ENCODE peak calls at places on chromosomes 16 and 17, in five cellular contexts. W is left ventricle myocardium inferior, H is fibroblast of lung, D is WERI-Rb-1, U is cardiac muscle cell. R is an unnamed sample.

GRCh38 chr16:65409505-65409904 is 287.6 kb upstream of the CDH11 start:
- DNase-seq in W (no peak), H (no peak), D (no peak), U (no peak), R (peak; percentile 16)

GRCh38 chr17:27888945-27889344 is 4.2 kb downstream of the LYRM9 start:
- DNase-seq in D (no peak), W (no peak), H (no peak), U (peak; percentile 83), R (no peak)

GRCh38 chr17:29149431-29150064 is 30.6 kb downstream of the MYO18A start:
- DNase-seq in H (no peak), D (no peak), W (no peak), U (no peak), R (no peak)

GRCh38 chr17:33924105-33924504 is 331.0 kb upstream of the CCL2 start:
- DNase-seq in D (no peak), H (no peak), W (no peak), U (no peak), R (no peak)

GRCh38 chr17:41340496-41340895 is 10.1 kb downstream of the KRT33A start:
- DNase-seq in W (no peak), D (no peak), H (no peak), U (no peak), R (peak; percentile 59)

GRCh38 chr17:3993493-3994220 is 29.4 kb upstream of the ATP2A3 start:
- DNase-seq in D (no peak), W (no peak), U (no peak), H (peak; percentile 16), R (no peak)

GRCh38 chr16:54437921-54438320 is 151.3 kb upstream of the IRX3 start:
- DNase-seq in D (no peak), W (no peak), H (no peak), U (no peak), R (no peak)

GRCh38 chr17:28675980-28676379 is 14.0 kb downstream of the SUPT6H start:
- DNase-seq in U (no peak), D (no peak), W (no peak), H (no peak), R (no peak)

GRCh38 chr16:84438971-84439696 is 65.3 kb downstream of the MEAK7 start:
- DNase-seq in W (no peak), H (no peak), D (no peak), U (no peak), R (no peak)

GRCh38 chr17:53313746-53314145 is 509.0 kb upstream of the KIF2B start:
- DNase-seq in D (no peak), H (peak; percentile 7), W (no peak), U (no peak), R (no peak)

GRCh38 chr16:48157302-48157701 is 1.5 kb upstream of the ABCC12 start:
- DNase-seq in U (no peak), D (no peak), H (no peak), W (no peak), R (no peak)

GRCh38 chr16:71610936-71611871 is 14.8 kb upstream of the MARVELD3 start:
- DNase-seq in W (peak; percentile 46), D (peak; percentile 87), H (peak; percentile 43), U (peak; percentile 83), R (no peak)

GRCh38 chr17:27367121-27367981 is 73.4 kb downstream of the WSB1 start:
- DNase-seq in D (no peak), U (no peak), W (no peak), H (no peak), R (no peak)

GRCh38 chr16:85055503-85056210 is 28.1 kb downstream of the KIAA0513 start:
- DNase-seq in H (peak; percentile 74), D (no peak), U (peak; percentile 61), W (no peak), R (no peak)

GRCh38 chr16:17476414-17477259 is 5.9 kb upstream of the XYLT1 start:
- DNase-seq in W (no peak), U (peak; percentile 78), H (peak; percentile 71), D (peak; percentile 72), R (peak; percentile 10)

GRCh38 chr17:44591223-44591622 is 33.9 kb downstream of the FZD2 start:
- DNase-seq in H (no peak), U (no peak), D (no peak), W (no peak), R (no peak)

GRCh38 chr16:733382-734207 is 6.7 kb downstream of the HAGHL start:
- DNase-seq in U (peak; percentile 49), D (peak; percentile 64), H (no peak), W (no peak), R (no peak)
- TF ChIP-seq CTCF in U (peak; percentile 41), D (peak; percentile 86), H (peak; percentile 21), W (peak; percentile 42), R (peak; percentile 60)

GRCh38 chr17:74539281-74539820 is 6.6 kb downstream of the CD300C start:
- DNase-seq in U (no peak), W (no peak), D (no peak), H (no peak), R (no peak)
- TF ChIP-seq CTCF in U (no peak), W (no peak), D (no peak), H (no peak), R (no peak)

GRCh38 chr17:72426948-72427760 is 306.3 kb downstream of the SOX9 start:
- DNase-seq in W (no peak), D (no peak), H (no peak), U (no peak), R (no peak)
- TF ChIP-seq CTCF in W (no peak), D (peak; percentile 5), H (no peak), U (no peak), R (no peak)

DNA sequence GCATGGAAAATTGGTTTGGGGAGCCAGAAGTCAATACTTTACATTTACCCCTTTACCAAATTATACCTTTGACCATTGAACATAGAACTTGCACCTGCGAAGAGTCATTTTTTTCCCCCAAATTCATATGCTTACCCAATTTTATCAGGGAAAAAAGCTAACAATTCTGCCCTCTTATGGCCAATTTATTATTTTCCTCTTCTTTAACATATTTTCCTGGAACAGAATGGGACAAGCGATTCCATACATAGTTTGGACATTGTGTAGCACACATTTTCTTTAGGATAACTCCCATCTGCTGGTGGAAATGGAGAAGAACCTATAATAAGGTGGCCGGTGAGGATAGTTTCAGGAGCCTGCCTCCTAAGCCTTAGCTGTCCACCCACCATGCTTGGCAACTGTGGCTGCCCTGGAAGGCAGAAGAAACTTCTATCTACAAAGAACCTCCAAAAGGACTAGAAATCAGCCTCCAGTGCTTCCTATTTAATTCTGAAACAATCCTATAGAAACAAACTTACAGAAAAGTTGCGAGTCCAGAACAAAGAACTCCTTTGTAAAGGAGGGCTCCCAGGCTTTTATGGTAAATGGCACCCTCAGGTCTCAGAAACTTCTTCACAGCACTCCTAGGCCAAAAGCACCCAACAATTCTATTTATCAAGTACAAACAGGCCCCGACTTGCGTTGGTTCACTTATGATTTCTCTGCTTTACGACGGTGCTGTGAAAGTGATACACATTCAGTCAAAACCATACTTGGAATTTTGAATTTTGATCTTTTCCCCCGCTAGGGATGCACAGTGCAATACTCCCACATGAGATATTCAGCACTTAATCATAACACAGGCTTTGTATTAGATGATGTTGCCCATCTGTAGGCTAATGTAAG is 64.1 kb upstream of the CACNG4 start:
- DNase-seq in D (no peak), W (no peak), U (no peak), H (peak; percentile 37), R (no peak)
- TF ChIP-seq CTCF in D (peak; percentile 3), W (no peak), U (peak; percentile 48), H (peak; percentile 10), R (peak; percentile 24)

R was measured in kidney epithelial cell.